ENCODE peak calls at places on chromosomes 1 and 21, in four cellular contexts. G is activated CD8-positive, alpha-beta memory T cell treated with anti-CD3 and anti-CD28 coated beads, Interleukin-2, amount 10 ng/mL, durations not matched to agents 7 days and 5 days; J is mesothelial cell of epicardium; Q is esophagus squamous epithelium. I is an unnamed sample.

GRCh38 chr1:98121661-98122060 is 200.8 kb upstream of the DPYD start:
- DNase-seq in G (no peak), J (no peak), Q (no peak), I (no peak)

GRCh38 chr1:23875382-23875781 is 7.3 kb upstream of the FUCA1 start:
- DNase-seq in G (no peak), J (no peak), Q (no peak), I (no peak)

GRCh38 chr1:55443175-55443933 is 228.2 kb upstream of the USP24 start:
- DNase-seq in G (no peak), J (no peak), Q (peak; percentile 13), I (peak; percentile 92)

GRCh38 chr1:225987491-225988316 is 11.4 kb downstream of the SDE2 start:
- DNase-seq in G (no peak), J (no peak), Q (no peak), I (no peak)

GRCh38 chr1:201062511-201063189 is 39.1 kb upstream of the KIF21B start:
- DNase-seq in G (no peak), J (no peak), Q (no peak), I (no peak)

GRCh38 chr1:155241069-155241679 is 14.1 kb downstream of the ENTREP3 start:
- DNase-seq in G (peak; percentile 87), J (peak; percentile 36), Q (no peak), I (no peak)

GRCh38 chr1:178692564-178693327 is 32.3 kb upstream of the RALGPS2 start:
- DNase-seq in G (no peak), J (no peak), Q (no peak), I (no peak)

GRCh38 chr1:194184974-194185373 is 998.6 kb upstream of the B3GALT2 start:
- DNase-seq in G (no peak), J (no peak), Q (no peak), I (no peak)

GRCh38 chr1:56922507-56922906 is 43.3 kb downstream of the C8B start:
- DNase-seq in G (no peak), J (no peak), Q (no peak), I (no peak)

GRCh38 chr1:148353461-148354283 is 129.4 kb downstream of the PPIAL4G start:
- DNase-seq in G (no peak), J (no peak), Q (no peak), I (no peak)

GRCh38 chr1:231390071-231390470 is 32.0 kb downstream of the EGLN1 start:
- DNase-seq in G (no peak), J (no peak), Q (no peak), I (no peak)

GRCh38 chr1:199041173-199041914 is 402.5 kb downstream of the PTPRC start:
- DNase-seq in G (peak; percentile 76), J (no peak), Q (no peak), I (no peak)

GRCh38 chr1:30083800-30084464 is 639.5 kb downstream of the MATN1 start:
- DNase-seq in G (no peak), J (no peak), Q (no peak), I (peak; percentile 46)

GRCh38 chr1:180182721-180183311 is 28.1 kb downstream of the QSOX1 start:
- DNase-seq in G (no peak), J (no peak), Q (no peak), I (no peak)

GRCh38 chr1:200969726-200970521 is 53.6 kb downstream of the KIF21B start:
- DNase-seq in G (no peak), J (no peak), Q (no peak), I (no peak)

GRCh38 chr1:227094249-227094966 is 154.3 kb downstream of the COQ8A start:
- DNase-seq in G (no peak), J (no peak), Q (no peak), I (no peak)

GRCh38 chr1:216095400-216095799 is 327.8 kb downstream of the USH2A start:
- DNase-seq in G (no peak), J (no peak), Q (no peak), I (no peak)

GRCh38 chr1:97630281-97630680 is 290.6 kb downstream of the DPYD start:
- DNase-seq in G (no peak), J (no peak), Q (no peak), I (no peak)

GRCh38 chr1:108521990-108522393 is 37.9 kb upstream of the EEIG2 start:
- DNase-seq in G (no peak), J (no peak), Q (no peak), I (no peak)

GRCh38 chr1:24294757-24295371 is 24.3 kb upstream of the GRHL3 start:
- DNase-seq in G (peak; percentile 16), J (no peak), Q (no peak), I (no peak)

GRCh38 chr1:167501513-167502191 is 16.7 kb downstream of the CD247 start:
- DNase-seq in G (peak; percentile 53), J (no peak), Q (no peak), I (no peak)

GRCh38 chr1:179530352-179530751 is 45.4 kb downstream of the NPHS2 start:
- DNase-seq in G (no peak), J (no peak), Q (no peak), I (no peak)

GRCh38 chr1:183847646-183848045 is 42.7 kb downstream of the RGL1 start:
- DNase-seq in G (no peak), J (no peak), Q (no peak), I (no peak)

GRCh38 chr1:2352341-2353214 is 38.8 kb downstream of the MORN1 start:
- DNase-seq in G (no peak), J (peak; percentile 18), Q (no peak), I (no peak)

GRCh38 chr1:107140703-107141490 is at the start of gene NTNG1:
- DNase-seq in G (no peak), J (no peak), Q (no peak), I (no peak)

GRCh38 chr1:14970115-14970798 is 183.3 kb upstream of the TMEM51 start:
- DNase-seq in G (peak; percentile 43), J (no peak), Q (no peak), I (peak; percentile 67)

GRCh38 chr21:32572574-32573420 is 12.5 kb downstream of the TCP10L start:
- DNase-seq in G (no peak), J (no peak), Q (no peak), I (no peak)

GRCh38 chr1:246566808-246567154 is 525 bp downstream of the CNST start:
- DNase-seq in G (no peak), J (no peak), Q (no peak), I (no peak)

GRCh38 chr1:212814989-212815388 is 23.3 kb downstream of the TATDN3 start:
- DNase-seq in G (no peak), J (no peak), Q (no peak), I (no peak)

GRCh38 chr1:67708606-67709005 is 23.6 kb downstream of the GADD45A start:
- DNase-seq in G (no peak), J (no peak), Q (no peak), I (no peak)

GRCh38 chr1:235100124-235100801 is 28.4 kb downstream of the TOMM20 start:
- DNase-seq in G (no peak), J (no peak), Q (no peak), I (no peak)

GRCh38 chr1:45348020-45348419 is 7.8 kb upstream of the MUTYH start:
- DNase-seq in G (no peak), J (no peak), Q (no peak), I (no peak)

GRCh38 chr1:33057095-33057494 is 20.4 kb upstream of the AK2 start:
- DNase-seq in G (no peak), J (no peak), Q (no peak), I (no peak)

GRCh38 chr21:34274001-34274400 is 89.8 kb upstream of the KCNE2 start:
- DNase-seq in G (no peak), J (no peak), Q (no peak), I (peak; percentile 9)

GRCh38 chr1:173094539-173094938 is 43.8 kb upstream of the TNFSF18 start:
- DNase-seq in G (no peak), J (no peak), Q (no peak), I (no peak)

GRCh38 chr1:51088474-51088873 is 13.6 kb upstream of the C1orf185 start:
- DNase-seq in G (no peak), J (no peak), Q (no peak), I (no peak)

GRCh38 chr1:151197863-151198253 is 494 bp upstream of the PIP5K1A start:
- DNase-seq in G (no peak), J (no peak), Q (no peak), I (no peak)

GRCh38 chr1:37930246-37931142 is 16.4 kb downstream of the INPP5B start:
- DNase-seq in G (peak; percentile 69), J (no peak), Q (no peak), I (no peak)

GRCh38 chr1:203081465-203082355 is 4.1 kb downstream of the MYOG start:
- DNase-seq in G (peak; percentile 8), J (no peak), Q (no peak), I (no peak)

I was measured in AG04449.